ENCODE peak calls at places on chromosomes 13 and 19, in four cellular contexts. H, J, M and W are unnamed samples.
A peak's percentile ranks its signal among the peaks of the same experiment; 100 is the strongest.

GRCh38 chr13:110319774-110320509 is 12.9 kb downstream of the COL4A2 start:
- DNase-seq in M (peak; percentile 70), H (peak; percentile 64), J (peak; percentile 80), W (peak; percentile 87)

GRCh38 chr19:6278740-6279619 is 795 bp downstream of the MLLT1 start:
- DNase-seq in M (no peak), H (no peak), J (no peak), W (no peak)

GRCh38 chr19:17052439-17052838 is 22.8 kb downstream of the HAUS8 start:
- DNase-seq in J (peak; percentile 77), H (peak; percentile 70), M (peak; percentile 22), W (peak; percentile 42)

GRCh38 chr19:29843180-29844051 is 31.6 kb downstream of the CCNE1 start:
- DNase-seq in M (no peak), H (peak; percentile 63), J (peak; percentile 35), W (no peak)

GRCh38 chr13:75326173-75327131 is 155.5 kb downstream of the TBC1D4 start:
- DNase-seq in M (no peak), H (peak; percentile 76), J (peak; percentile 67), W (peak; percentile 44)

GRCh38 chr19:33442706-33443105 is 69.2 kb downstream of the CEBPG start:
- DNase-seq in H (no peak), J (no peak), M (no peak), W (no peak)

GRCh38 chr13:20673711-20674110 is 29.8 kb upstream of the IL17D start:
- DNase-seq in M (no peak), H (no peak), J (no peak), W (no peak)

GRCh38 chr13:51396352-51396751 is 56.5 kb downstream of the INTS6 start:
- DNase-seq in H (peak; percentile 15), J (peak; percentile 57), M (no peak), W (peak; percentile 10)

GRCh38 chr13:99003851-99004471 is 26.1 kb upstream of the DOCK9 start:
- DNase-seq in H (peak; percentile 17), J (no peak), M (no peak), W (no peak)

GRCh38 chr13:95494082-95494681 is 58.3 kb upstream of the CLDN10 start:
- DNase-seq in H (peak; percentile 83), J (peak; percentile 86), M (peak; percentile 62), W (peak; percentile 75)